ENCODE peak calls at places on chromosomes 5 and 9, in six cellular contexts. L, Z, K, I, S and C are unnamed samples.

GRCh38 chr5:72063219-72063819 is 44.0 kb upstream of the MAP1B start:
- DNase-seq in L (no peak), Z (peak), K (no peak), I (no peak), S (peak), C (no peak)

GRCh38 chr9:105656131-105656921 is 5.9 kb upstream of the TAL2 start:
- DNase-seq in L (peak), Z (no peak), K (no peak), I (no peak), S (peak), C (peak)

GRCh38 chr5:76153271-76153670 is 70.1 kb downstream of the SV2C start:
- DNase-seq in L (no peak), Z (no peak), K (no peak), I (no peak), S (no peak), C (no peak)

GRCh38 chr5:120055858-120056257 is 408.2 kb upstream of the PRR16 start:
- DNase-seq in L (no peak), Z (peak), K (no peak), I (no peak), S (peak), C (no peak)

GRCh38 chr9:86471501-86471900 is 117.3 kb upstream of the TUT7 start:
- DNase-seq in L (no peak), Z (no peak), K (no peak), I (no peak), S (no peak), C (no peak)

GRCh38 chr5:131459216-131459615 is 175.8 kb downstream of the RAPGEF6 start:
- DNase-seq in L (no peak), Z (peak), K (no peak), I (no peak), S (no peak), C (no peak)

GRCh38 chr9:127174386-127175318 is 52.2 kb upstream of the ANGPTL2 start:
- DNase-seq in L (peak), Z (no peak), K (peak), I (peak), S (no peak), C (no peak)

GRCh38 chr5:61401726-61402125 is 69.7 kb downstream of the ZSWIM6 start:
- DNase-seq in L (no peak), Z (peak), K (no peak), I (no peak), S (peak), C (no peak)

DNA sequence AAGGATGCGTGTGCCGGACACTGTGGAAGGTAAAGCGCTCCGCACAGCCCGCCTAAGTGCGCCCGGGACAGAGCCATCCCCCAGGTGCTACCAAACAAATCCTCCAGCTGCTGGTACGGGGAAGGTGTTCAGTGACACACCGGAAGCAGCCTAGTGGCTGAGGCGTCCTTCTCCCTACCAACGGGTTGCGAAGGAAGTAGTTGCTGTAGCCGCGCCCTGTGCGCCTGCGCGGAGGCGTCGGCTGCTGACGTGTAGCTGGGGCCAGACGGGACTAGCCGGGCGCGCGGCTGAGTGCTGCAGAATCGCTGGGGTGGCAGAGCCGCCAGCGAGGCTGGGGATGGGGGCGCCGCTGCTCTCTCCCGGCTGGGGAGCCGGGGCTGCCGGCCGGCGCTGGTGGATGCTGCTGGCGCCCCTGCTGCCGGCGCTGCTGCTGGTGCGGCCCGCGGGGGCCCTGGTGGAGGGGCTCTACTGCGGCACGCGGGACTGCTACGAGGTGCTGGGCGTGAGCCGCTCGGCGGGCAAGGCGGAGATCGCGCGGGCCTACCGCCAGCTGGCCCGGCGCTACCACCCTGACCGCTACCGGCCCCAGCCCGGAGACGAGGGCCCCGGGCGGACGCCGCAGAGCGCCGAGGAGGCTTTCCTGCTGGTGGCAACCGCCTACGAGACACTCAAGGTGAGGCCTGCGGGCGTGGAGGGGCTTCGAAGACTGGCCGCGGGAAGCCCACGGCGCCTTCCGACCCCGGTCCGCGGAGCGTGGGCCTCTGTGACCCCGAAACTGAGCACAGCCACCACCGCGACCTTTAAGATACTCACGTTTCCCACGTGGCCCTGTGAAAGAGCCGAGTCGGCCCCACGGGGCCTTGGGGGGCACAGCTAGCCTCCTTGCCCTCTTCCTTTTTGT is at the start of gene DNAJC25:
- DNase-seq in L (peak), Z (peak), K (peak), I (peak), S (peak), C (peak)
- H3K27ac ChIP-seq in L (peak), Z (peak), K (peak), I (peak), S (peak), C (peak)

GRCh38 chr9:131078427-131079366 is 17.6 kb upstream of the AIF1L start:
- DNase-seq in L (no peak), Z (no peak), K (no peak), I (no peak), S (no peak), C (no peak)
- H3K27ac ChIP-seq in L (no peak), Z (no peak), K (no peak), I (no peak), S (no peak), C (no peak)

DNA sequence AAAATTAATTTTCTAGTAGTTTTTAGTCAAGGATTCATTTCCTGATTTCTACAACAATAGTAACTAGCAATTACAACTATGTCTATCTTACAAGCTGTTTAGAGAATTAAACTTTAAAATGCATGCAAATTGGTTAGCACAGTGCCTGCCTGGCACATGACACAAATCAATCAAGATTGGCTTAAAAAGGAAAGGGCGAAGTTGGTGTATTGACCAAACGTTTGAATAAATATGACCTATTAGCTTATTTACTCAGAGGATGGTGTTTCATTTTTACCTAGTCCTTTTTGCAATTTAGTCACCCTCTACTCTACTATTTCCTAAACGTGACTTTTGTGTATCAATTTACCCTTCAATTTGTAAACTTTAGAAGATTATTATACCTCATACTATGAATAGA is 83.5 kb downstream of the GDA start:
- DNase-seq in L (no peak), Z (no peak), K (no peak), I (no peak), S (no peak), C (no peak)
- H3K27ac ChIP-seq in L (no peak), Z (no peak), K (no peak), I (no peak), S (no peak), C (no peak)

GRCh38 chr5:172769598-172770373 is 1.2 kb downstream of the DUSP1 start:
- DNase-seq in L (peak), Z (no peak), K (no peak), I (peak), S (peak), C (no peak)
- H3K27ac ChIP-seq in L (peak), Z (peak), K (peak), I (peak), S (peak), C (peak)

GRCh38 chr9:112849363-112849922 is 41.2 kb downstream of the SLC46A2 start:
- DNase-seq in L (no peak), Z (no peak), K (no peak), I (no peak), S (no peak), C (no peak)

GRCh38 chr9:112848316-112849151 is 42.1 kb downstream of the SLC46A2 start:
- DNase-seq in L (no peak), Z (peak), K (no peak), I (no peak), S (no peak), C (no peak)

GRCh38 chr9:112850840-112851239 is 39.8 kb downstream of the SLC46A2 start:
- DNase-seq in L (no peak), Z (no peak), K (no peak), I (no peak), S (no peak), C (no peak)

GRCh38 chr9:112844771-112845542 is 45.7 kb downstream of the SLC46A2 start:
- DNase-seq in L (peak), Z (peak), K (no peak), I (peak), S (peak), C (peak)

DNA sequence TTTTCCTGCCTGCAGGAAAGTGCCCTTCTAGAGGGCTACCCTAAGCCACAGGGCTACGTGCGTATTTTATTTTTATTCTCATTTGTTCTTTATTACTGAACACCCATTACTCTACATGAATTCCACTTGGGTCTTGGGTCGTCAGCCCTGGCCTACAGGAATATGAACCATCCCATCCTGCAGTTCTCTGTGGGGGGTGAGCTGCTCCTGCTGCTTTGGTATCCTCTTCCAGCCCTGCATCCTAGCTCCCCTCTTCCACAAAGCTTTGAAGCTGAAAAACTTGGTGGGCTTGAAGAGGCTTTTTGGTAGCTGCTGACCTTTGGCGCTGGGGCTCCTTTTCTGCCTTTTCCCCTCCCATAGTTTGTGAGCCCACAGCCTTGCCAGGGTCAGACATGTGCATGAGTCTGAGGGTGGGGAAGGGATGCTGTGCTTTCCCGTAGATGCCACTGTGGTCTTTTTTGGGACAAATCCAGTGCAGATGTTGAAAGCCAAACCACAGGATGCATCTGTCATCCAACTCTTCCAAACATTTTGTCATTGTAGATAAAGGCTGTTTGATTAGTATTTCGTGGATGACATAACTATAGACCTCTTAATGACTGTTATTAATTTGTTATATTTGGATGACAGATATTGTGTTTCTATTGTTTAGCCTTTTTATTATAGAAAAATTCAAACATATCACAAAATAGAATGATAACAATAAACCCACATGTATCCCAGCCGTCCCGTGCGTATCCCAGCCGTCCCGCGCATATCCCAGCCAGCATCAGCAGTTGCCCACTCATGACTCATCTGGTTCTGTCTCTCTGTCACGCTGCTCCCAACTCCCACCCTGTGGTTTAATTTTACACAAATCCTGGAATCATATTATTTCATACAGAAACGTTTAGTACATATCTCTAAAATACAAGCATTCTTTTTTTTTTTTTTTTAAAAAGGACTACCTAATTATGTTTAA is 43.9 kb downstream of the SLC46A2 start:
- DNase-seq in L (no peak), Z (peak), K (no peak), I (no peak), S (peak), C (no peak)
- H3K27ac ChIP-seq in L (no peak), Z (no peak), K (no peak), I (no peak), S (no peak), C (no peak)